ENCODE peak calls at places on chromosomes 5 and 9, in ten cellular contexts. Y is stimulated activated CD8-positive, alpha-beta memory T cell treated with anti-CD3 and anti-CD28 coated beads, Interleukin-4, amount 100 ng/mL, for 1 hour; S is dorsolateral prefrontal cortex; T is SHP77; R is NCI-H1417; V is EL; G is breast epithelium; L is NT2/D1; B is lower lobe of right lung; I is stimulated activated CD4-positive, alpha-beta T cell treated with anti-CD3 and anti-CD28 coated beads, Interleukin-1b, Interleukin-23, amount 100 ng/mL, for 4 hours. A is an unnamed sample.

GRCh38 chr9:120534266-120534665 is 45.7 kb downstream of the CDK5RAP2 start:
- DNase-seq in G (no peak), R (no peak), I (no peak), B (no peak), L (no peak), V (no peak), T (no peak), S (no peak), Y (no peak), A (no peak)

GRCh38 chr5:143359869-143360268 is 43.6 kb downstream of the NR3C1 start:
- DNase-seq in S (no peak), T (no peak), R (no peak), I (no peak), G (no peak), V (no peak), L (no peak), Y (no peak), B (no peak), A (no peak)

GRCh38 chr5:116553366-116553765 is 21.3 kb downstream of the SEMA6A start:
- DNase-seq in I (no peak), B (no peak), L (no peak), Y (no peak), R (no peak), V (no peak), S (peak), T (no peak), G (no peak), A (no peak)

GRCh38 chr5:55370291-55370925 is 62.6 kb downstream of the MTREX start:
- DNase-seq in I (no peak), T (no peak), G (no peak), V (no peak), L (no peak), S (no peak), B (no peak), R (no peak), Y (no peak), A (no peak)

GRCh38 chr9:134007150-134007549 is 15.0 kb upstream of the VAV2 start:
- DNase-seq in S (no peak), R (no peak), L (no peak), G (no peak), V (no peak), Y (no peak), I (no peak), B (no peak), T (no peak), A (no peak)

GRCh38 chr5:124736111-124736813 is 10.2 kb downstream of the ZNF608 start:
- DNase-seq in Y (no peak), L (no peak), I (no peak), G (no peak), S (no peak), T (no peak), V (peak), R (no peak), B (no peak), A (peak)

GRCh38 chr9:122332083-122332482 is 38.7 kb upstream of the PTGS1 start:
- DNase-seq in T (no peak), S (no peak), Y (no peak), L (no peak), I (no peak), B (no peak), R (peak), V (no peak), G (no peak), A (no peak)

GRCh38 chr5:170426149-170426767 is 37.1 kb upstream of the KCNMB1 start:
- DNase-seq in T (no peak), L (no peak), R (no peak), B (no peak), S (no peak), G (no peak), Y (no peak), I (no peak), V (no peak), A (no peak)

GRCh38 chr9:6944093-6944551 is 186.3 kb downstream of the KDM4C start:
- DNase-seq in S (no peak), Y (no peak), B (no peak), L (no peak), R (peak), G (no peak), I (no peak), V (peak), T (no peak), A (peak)

GRCh38 chr9:116860509-116861120 is 173.5 kb downstream of the TRIM32 start:
- DNase-seq in L (peak), S (peak), R (peak), T (no peak), I (no peak), B (peak), V (peak), Y (no peak), G (peak), A (peak)

GRCh38 chr5:15752886-15753285 is 252.9 kb downstream of the FBXL7 start:
- DNase-seq in L (no peak), T (no peak), Y (no peak), R (no peak), I (no peak), V (no peak), B (no peak), S (no peak), G (no peak), A (peak)

GRCh38 chr9:137256362-137256761 is 1.2 kb downstream of the NELFB start:
- DNase-seq in T (no peak), Y (no peak), I (no peak), R (no peak), S (no peak), L (no peak), V (no peak), B (no peak), G (no peak), A (no peak)

GRCh38 chr9:79617395-79617794 is 45.6 kb downstream of the TLE4 start:
- DNase-seq in I (no peak), G (no peak), B (no peak), V (no peak), Y (no peak), T (no peak), L (no peak), S (no peak), R (no peak), A (peak)

GRCh38 chr9:19173598-19174125 is 46.4 kb upstream of the PLIN2 start:
- DNase-seq in G (no peak), Y (no peak), T (no peak), L (no peak), V (no peak), S (no peak), I (no peak), B (no peak), R (no peak), A (no peak)

GRCh38 chr9:35518212-35518917 is 28.5 kb downstream of the RUSC2 start:
- DNase-seq in S (no peak), R (no peak), L (peak), V (peak), G (peak), Y (no peak), T (no peak), B (no peak), I (no peak), A (peak)

GRCh38 chr9:93630806-93631411 is 54.5 kb downstream of the PHF2 start:
- DNase-seq in I (no peak), Y (no peak), R (no peak), L (no peak), T (no peak), G (no peak), V (no peak), S (no peak), B (no peak), A (no peak)